ENCODE peak calls at places on chromosomes 7 and 10, in nine cellular contexts. T, O, A, C, W, B, S, E and D are unnamed samples.

GRCh38 chr7:12879139-12879538 is 191.7 kb downstream of the ARL4A start:
- DNase-seq in S (no peak), A (no peak), C (no peak), O (no peak), E (no peak), T (no peak), W (no peak), B (no peak), D (no peak)

GRCh38 chr7:134920026-134920758 is 66.1 kb upstream of the AGBL3 start:
- DNase-seq in A (peak; percentile 61), C (no peak), O (no peak), B (no peak), E (peak; percentile 38), T (no peak), W (no peak), S (no peak), D (no peak)

GRCh38 chr10:37289833-37290464 is 164.6 kb downstream of the ANKRD30A start:
- DNase-seq in S (no peak), O (no peak), A (no peak), T (no peak), W (no peak), B (no peak), C (no peak), E (peak; percentile 18), D (no peak)

GRCh38 chr7:111083423-111083822 is 7.5 kb upstream of the LRRN3 start:
- DNase-seq in O (no peak), T (no peak), B (no peak), W (peak; percentile 99), C (no peak), S (no peak), A (peak; percentile 92), E (no peak), D (peak; percentile 80)

GRCh38 chr7:144410441-144410840 is 6.9 kb upstream of the NOBOX start:
- DNase-seq in S (no peak), B (no peak), T (no peak), W (no peak), E (no peak), C (no peak), O (no peak), A (no peak), D (no peak)

GRCh38 chr7:44150966-44151678 is 10.0 kb upstream of the MYL7 start:
- DNase-seq in W (no peak), O (no peak), B (no peak), C (no peak), E (no peak), A (no peak), T (no peak), S (no peak), D (no peak)

GRCh38 chr10:71086439-71087080 is 125.8 kb upstream of the UNC5B start:
- DNase-seq in C (peak; percentile 2), O (no peak), W (no peak), B (peak; percentile 3), S (no peak), E (no peak), T (no peak), A (no peak), D (no peak)

GRCh38 chr7:105567821-105568220 is 13.5 kb downstream of the EFCAB10 start:
- DNase-seq in W (no peak), A (no peak), B (no peak), S (no peak), C (no peak), O (no peak), E (no peak), T (no peak), D (no peak)

GRCh38 chr10:83725567-83725966 is 413.7 kb upstream of the GHITM start:
- DNase-seq in T (no peak), B (no peak), O (no peak), A (no peak), C (no peak), S (no peak), E (no peak), W (no peak), D (no peak)

GRCh38 chr10:72906446-72906845 is 12.9 kb downstream of the OIT3 start:
- DNase-seq in S (no peak), B (no peak), C (no peak), W (no peak), E (no peak), T (no peak), O (no peak), A (no peak), D (no peak)

GRCh38 chr7:23061327-23061726 is 44.3 kb upstream of the KLHL7 start:
- DNase-seq in A (no peak), T (no peak), W (no peak), E (no peak), B (no peak), S (no peak), O (no peak), C (no peak), D (no peak)

DNA sequence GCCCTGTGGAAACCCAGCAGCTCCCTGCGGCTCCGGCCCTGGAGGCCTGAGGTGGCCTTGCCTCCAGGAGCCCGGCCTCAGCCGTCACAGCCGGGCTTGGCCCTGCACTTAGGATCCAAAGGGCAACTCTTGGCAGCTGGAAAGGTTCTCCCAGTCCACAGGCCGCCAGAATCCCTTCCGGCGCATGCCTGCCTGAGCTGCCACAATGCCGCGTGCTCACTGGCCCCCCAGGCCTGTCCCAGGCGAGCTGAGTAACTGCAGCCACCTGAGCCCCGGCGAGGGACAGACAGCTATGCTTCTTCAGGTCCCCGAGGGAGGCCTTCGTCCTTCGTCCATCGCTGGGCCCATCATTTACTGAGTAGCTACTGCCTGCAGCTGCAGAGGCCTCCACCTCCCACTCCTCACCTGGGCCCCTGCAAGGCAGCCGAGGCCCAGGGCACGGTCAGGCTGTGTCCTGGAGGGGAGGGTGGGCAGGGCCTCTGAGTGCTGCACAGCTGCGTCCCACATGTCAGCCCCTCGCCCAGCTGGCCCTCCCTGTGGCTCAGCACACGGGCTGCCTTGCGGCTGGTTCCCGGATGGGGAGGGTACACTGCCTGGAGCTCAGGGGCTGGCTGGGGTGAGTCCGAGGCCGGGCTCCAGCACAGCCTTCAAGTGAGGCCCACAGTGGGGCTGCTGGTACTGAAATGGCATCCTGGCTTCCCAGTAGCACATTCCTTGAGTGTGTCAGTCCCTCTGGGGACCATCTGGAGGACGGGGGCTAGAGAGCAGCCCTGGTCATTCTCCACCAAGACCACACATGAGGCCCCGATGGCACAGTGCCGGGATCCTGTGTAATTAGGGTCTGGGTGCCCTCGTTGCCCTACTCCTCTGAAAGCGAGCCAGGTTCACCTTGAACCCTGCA is 172.5 kb downstream of the ELFN1 start:
- DNase-seq in S (peak; percentile 12), W (no peak), E (no peak), A (no peak), O (no peak), B (peak; percentile 28), C (no peak), T (no peak), D (no peak)
- TF ChIP-seq CTCF in S (no peak), W (no peak), E (no peak), A (no peak), O (no peak), B (no peak), C (no peak), T (no peak), D (no peak)

DNA sequence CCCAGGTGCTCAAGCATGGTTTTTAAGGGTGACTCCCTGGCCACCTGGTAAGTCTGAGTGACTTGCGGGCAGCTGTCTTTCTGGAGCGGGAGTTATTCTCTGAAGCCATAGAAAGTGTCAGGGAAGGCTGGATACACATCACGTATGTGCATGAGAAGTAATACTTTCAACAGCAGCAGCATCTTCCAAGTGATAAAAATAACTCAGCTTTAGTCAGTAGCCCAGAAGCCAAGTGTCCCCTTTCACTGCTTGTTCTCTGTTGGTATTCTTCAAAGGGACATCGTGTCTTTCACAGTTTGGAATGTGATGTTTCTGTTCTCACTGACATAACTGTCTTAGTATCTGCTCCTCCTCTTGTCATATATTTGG is 97.6 kb downstream of the KIAA1217 start:
- DNase-seq in W (no peak), A (no peak), B (no peak), S (peak; percentile 89), C (no peak), T (no peak), O (no peak), E (no peak), D (no peak)
- H3K4me3 ChIP-seq in W (no peak overlapping the region), A (no peak overlapping the region), B (peak overlapping the region; percentile 4), S (peak overlapping the region; percentile 30), C (no peak overlapping the region), T (no peak overlapping the region), O (no peak overlapping the region), E (no peak overlapping the region), D (no peak overlapping the region)

DNA sequence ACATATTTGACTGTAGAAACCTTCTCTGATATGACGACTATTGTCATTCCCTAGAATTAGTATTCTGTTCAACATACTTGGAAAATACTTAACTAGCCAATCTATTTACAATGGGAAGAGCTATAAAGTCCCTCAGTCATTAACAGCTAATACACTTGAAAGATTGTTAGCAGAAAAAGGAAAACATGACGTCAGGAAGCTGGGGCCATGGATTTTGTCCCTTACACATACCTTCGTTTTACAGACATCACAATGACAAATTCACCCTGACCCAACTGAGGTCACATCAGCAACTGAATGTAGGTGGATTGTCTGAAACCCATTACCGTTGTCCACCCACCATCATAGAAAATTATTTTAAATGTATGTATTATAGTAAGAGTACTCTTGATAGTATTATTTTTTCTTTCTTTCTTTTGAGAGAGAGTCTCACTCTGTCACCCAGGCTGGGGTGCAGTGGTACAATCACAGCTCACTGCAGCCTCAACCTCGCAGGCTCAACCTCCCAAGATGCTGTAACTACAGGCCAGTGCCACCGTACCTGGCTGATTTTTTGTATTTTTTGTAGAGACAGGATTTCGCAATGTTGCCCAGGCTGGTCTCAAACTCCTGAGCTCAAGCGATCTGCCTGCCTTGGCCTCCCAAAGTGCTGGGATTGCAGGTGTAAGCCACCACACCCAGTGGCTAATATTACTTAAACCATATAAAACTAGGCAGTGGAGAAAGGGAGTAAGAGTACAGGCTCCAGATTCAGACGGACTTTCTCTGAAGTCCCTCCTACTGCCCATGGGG is 497.0 kb upstream of the C7orf33 start:
- DNase-seq in S (no peak), E (no peak), T (no peak), C (no peak), B (no peak), W (no peak), A (no peak), O (no peak), D (no peak)
- TF ChIP-seq CTCF in S (no peak), E (no peak), T (no peak), C (no peak), B (no peak), W (no peak), A (no peak), O (no peak), D (no peak)

GRCh38 chr7:5695709-5696345 is 85.6 kb downstream of the RNF216 start:
- DNase-seq in W (no peak), C (no peak), B (peak; percentile 62), E (no peak), S (peak; percentile 31), O (no peak), T (no peak), A (no peak), D (no peak)
- H3K4me3 ChIP-seq in W (no peak overlapping the region), C (no peak overlapping the region), B (peak overlapping the region; percentile 40), E (no peak overlapping the region), S (no peak overlapping the region), O (peak overlapping the region; percentile 64), T (no peak overlapping the region), A (peak overlapping the region; percentile 64), D (peak overlapping the region; percentile 50)

GRCh38 chr10:43287056-43288007 is 20.5 kb upstream of the RASGEF1A start:
- DNase-seq in B (no peak), W (peak; percentile 74), A (peak; percentile 61), T (peak; percentile 52), S (no peak), C (no peak), E (peak; percentile 72), O (peak; percentile 54), D (peak; percentile 16)
- TF ChIP-seq CTCF in B (no peak), W (no peak), A (no peak), T (no peak), S (no peak), C (no peak), E (no peak), O (no peak), D (no peak)